ENCODE peak calls at places on chromosome 5, in ten cellular contexts. K is CD14-positive monocyte, N is GM20000, U is HL-60, G is heart right ventricle, X is endodermal cell, C is pancreas, E is prostate gland, P is mesothelial cell of epicardium, Q is fibroblast of the aortic adventitia. T is an unnamed sample.

GRCh38 chr5:1255081-1255561 is 29.9 kb downstream of the SLC6A18 start:
- DNase-seq in Q (no peak), K (no peak), C (no peak), N (no peak), X (no peak), G (no peak), U (no peak), P (no peak), E (no peak), T (no peak)

GRCh38 chr5:149035282-149035882 is 27.5 kb downstream of the SH3TC2 start:
- DNase-seq in U (peak), Q (peak), N (peak), C (peak), E (peak), X (peak), G (peak), P (peak), K (peak), T (peak)

GRCh38 chr5:90201923-90202322 is 207.6 kb downstream of the CETN3 start:
- DNase-seq in K (no peak), E (no peak), C (no peak), Q (no peak), N (no peak), P (no peak), X (no peak), U (no peak), G (no peak), T (no peak)

GRCh38 chr5:181160144-181160754 is 12.9 kb downstream of the OR2V2 start:
- DNase-seq in G (peak), U (no peak), E (no peak), P (no peak), C (no peak), Q (peak), X (peak), K (peak), N (peak), T (no peak)

GRCh38 chr5:76714771-76715483 is 999 bp upstream of the F2R start:
- DNase-seq in X (peak), G (peak), C (no peak), N (no peak), K (no peak), P (no peak), U (no peak), E (no peak), Q (no peak), T (no peak)

GRCh38 chr5:10172242-10172641 is 77.4 kb downstream of the ATPSCKMT start:
- DNase-seq in U (no peak), K (no peak), X (no peak), P (no peak), N (no peak), C (no peak), Q (no peak), E (no peak), G (no peak), T (no peak)

GRCh38 chr5:156326718-156327259 is at the start of gene SGCD:
- DNase-seq in U (no peak), K (no peak), Q (peak), N (no peak), C (peak), P (no peak), G (peak), E (no peak), X (peak), T (peak)

GRCh38 chr5:112636751-112637150 is 100.9 kb upstream of the APC start:
- DNase-seq in Q (peak), G (no peak), X (no peak), P (no peak), E (no peak), C (no peak), N (no peak), U (no peak), K (no peak), T (no peak)

GRCh38 chr5:34626036-34626435 is 30.1 kb upstream of the RAI14 start:
- DNase-seq in C (no peak), K (no peak), E (no peak), P (no peak), X (peak), G (no peak), Q (peak), N (no peak), U (no peak), T (no peak)

GRCh38 chr5:111742595-111742994 is 14.4 kb downstream of the NREP start:
- DNase-seq in P (no peak), K (no peak), U (no peak), G (no peak), Q (peak), X (no peak), E (no peak), N (no peak), C (no peak), T (no peak)

GRCh38 chr5:126124706-126125345 is 298.4 kb upstream of the GRAMD2B start:
- DNase-seq in E (no peak), P (no peak), C (no peak), Q (peak), G (no peak), X (no peak), U (no peak), N (no peak), K (no peak), T (no peak)

GRCh38 chr5:42854795-42855194 is 43.1 kb upstream of the SELENOP start:
- DNase-seq in K (no peak), P (no peak), N (no peak), G (no peak), E (no peak), C (no peak), U (no peak), Q (no peak), X (no peak), T (no peak)

GRCh38 chr5:123696948-123697347 is 185.0 kb downstream of the CSNK1G3 start:
- DNase-seq in E (peak), K (no peak), P (no peak), Q (peak), C (no peak), X (no peak), N (no peak), U (no peak), G (peak), T (no peak)

GRCh38 chr5:176748073-176748966 is 62.0 kb upstream of the UNC5A start:
- DNase-seq in K (no peak), P (no peak), E (no peak), U (no peak), G (no peak), X (peak), C (no peak), Q (no peak), N (no peak), T (no peak)

GRCh38 chr5:153953411-153953810 is 85.3 kb downstream of the FAM114A2 start:
- DNase-seq in U (no peak), C (no peak), K (no peak), G (no peak), P (no peak), N (no peak), Q (peak), X (no peak), E (no peak), T (no peak)

GRCh38 chr5:66722653-66723052 is 126.5 kb downstream of the MAST4 start:
- DNase-seq in P (no peak), E (no peak), K (no peak), N (no peak), C (no peak), X (no peak), Q (no peak), U (no peak), G (no peak), T (no peak)

GRCh38 chr5:127192836-127193341 is 97.7 kb upstream of the MEGF10 start:
- DNase-seq in G (no peak), K (no peak), C (no peak), Q (no peak), U (no peak), N (no peak), E (no peak), X (no peak), P (no peak), T (no peak)

GRCh38 chr5:6393596-6394194 is 15.3 kb upstream of the MED10 start:
- DNase-seq in P (no peak), N (peak), X (peak), Q (no peak), E (no peak), K (no peak), G (no peak), C (no peak), U (no peak), T (no peak)

GRCh38 chr5:79471556-79471955 is 42.4 kb downstream of the HOMER1 start:
- DNase-seq in Q (no peak), P (no peak), C (no peak), N (no peak), E (no peak), G (no peak), U (no peak), K (no peak), X (peak), T (no peak)

GRCh38 chr5:77262685-77263084 is 52.2 kb downstream of the PDE8B start:
- DNase-seq in P (no peak), Q (no peak), K (no peak), G (no peak), E (no peak), U (no peak), C (no peak), X (no peak), N (no peak), T (no peak)

GRCh38 chr5:111223790-111224560 is at the start of gene CAMK4:
- DNase-seq in U (no peak), P (peak), E (peak), Q (peak), G (peak), C (peak), N (peak), K (no peak), X (peak), T (peak)

GRCh38 chr5:35677878-35678277 is 60.2 kb downstream of the SPEF2 start:
- DNase-seq in Q (no peak), C (no peak), P (no peak), N (no peak), K (no peak), X (no peak), G (no peak), E (no peak), U (no peak), T (no peak)

GRCh38 chr5:54021413-54022155 is 288.8 kb downstream of the ARL15 start:
- DNase-seq in P (no peak), N (no peak), K (no peak), Q (peak), G (no peak), E (no peak), X (no peak), U (no peak), C (no peak), T (no peak)

GRCh38 chr5:52983731-52984620 is 5.2 kb upstream of the ITGA2 start:
- DNase-seq in E (no peak), K (no peak), N (no peak), P (no peak), G (no peak), U (no peak), Q (no peak), X (no peak), C (no peak), T (no peak)

GRCh38 chr5:39284552-39284951 is 65.2 kb upstream of the FYB1 start:
- DNase-seq in N (no peak), X (no peak), E (no peak), U (no peak), K (no peak), G (no peak), P (no peak), C (no peak), Q (no peak), T (no peak)

GRCh38 chr5:68269820-68270219 is 54.3 kb downstream of the PIK3R1 start:
- DNase-seq in Q (no peak), X (no peak), K (no peak), C (no peak), G (no peak), E (no peak), U (no peak), N (no peak), P (no peak), T (no peak)

GRCh38 chr5:147558826-147559225 is 49.0 kb upstream of the DPYSL3 start:
- DNase-seq in C (no peak), G (peak), X (peak), N (peak), Q (peak), E (peak), P (no peak), U (no peak), K (no peak), T (no peak)

GRCh38 chr5:40041452-40041851 is 616.7 kb upstream of the DAB2 start:
- DNase-seq in Q (no peak), P (no peak), G (no peak), K (no peak), E (no peak), X (no peak), N (no peak), U (no peak), C (no peak), T (no peak)

GRCh38 chr5:143219696-143220095 is 183.8 kb downstream of the NR3C1 start:
- DNase-seq in E (no peak), N (no peak), G (no peak), K (no peak), U (no peak), Q (peak), P (no peak), X (no peak), C (no peak), T (no peak)

GRCh38 chr5:34655354-34655991 is 655 bp upstream of the RAI14 start:
- DNase-seq in Q (peak), N (peak), C (peak), X (peak), U (no peak), E (peak), P (no peak), G (peak), K (no peak), T (no peak)

GRCh38 chr5:130514984-130515690 is 610.9 kb downstream of the CHSY3 start:
- DNase-seq in C (no peak), G (no peak), E (no peak), U (no peak), N (no peak), X (no peak), Q (peak), K (no peak), P (no peak), T (no peak)

GRCh38 chr5:73985145-73985544 is 359.1 kb downstream of the ARHGEF28 start:
- DNase-seq in G (no peak), P (no peak), E (no peak), U (no peak), N (no peak), Q (peak), K (no peak), X (no peak), C (no peak), T (no peak)

GRCh38 chr5:980941-981340 is 27.7 kb upstream of the NKD2 start:
- DNase-seq in E (peak), K (no peak), X (peak), U (no peak), N (no peak), C (no peak), P (no peak), G (peak), Q (peak), T (no peak)

GRCh38 chr5:15499528-15500325 is at the start of gene FBXL7:
- DNase-seq in P (peak), U (no peak), C (peak), G (peak), X (peak), Q (peak), N (peak), E (peak), K (no peak), T (peak)

GRCh38 chr5:74056789-74057164 is 430.8 kb downstream of the ARHGEF28 start:
- DNase-seq in N (peak), C (no peak), Q (peak), G (no peak), K (no peak), E (peak), U (no peak), P (no peak), X (peak), T (no peak)

GRCh38 chr5:127683006-127683405 is 20.2 kb upstream of the CCDC192 start:
- DNase-seq in C (no peak), E (no peak), G (peak), N (no peak), U (no peak), Q (peak), X (no peak), K (no peak), P (no peak), T (no peak)

GRCh38 chr5:102794677-102795331 is 39.7 kb downstream of the PAM start:
- DNase-seq in G (no peak), K (no peak), N (no peak), P (no peak), Q (no peak), E (no peak), X (peak), U (no peak), C (no peak), T (no peak)

GRCh38 chr5:102794047-102794446 is 38.9 kb downstream of the PAM start:
- DNase-seq in E (no peak), P (no peak), C (no peak), X (no peak), U (no peak), N (no peak), K (no peak), Q (no peak), G (no peak), T (no peak)

GRCh38 chr5:102789469-102789868 is 34.4 kb downstream of the PAM start:
- DNase-seq in K (no peak), P (no peak), C (no peak), G (no peak), U (no peak), E (no peak), X (no peak), Q (no peak), N (no peak), T (no peak)

GRCh38 chr5:102795546-102795945 is 40.4 kb downstream of the PAM start:
- DNase-seq in G (no peak), N (no peak), C (no peak), U (no peak), X (no peak), E (no peak), K (no peak), Q (no peak), P (no peak), T (no peak)

GRCh38 chr5:102792705-102793104 is 37.6 kb downstream of the PAM start:
- DNase-seq in N (no peak), C (no peak), Q (no peak), X (no peak), E (no peak), U (no peak), K (no peak), P (no peak), G (no peak), T (no peak)
- TF ChIP-seq CTCF in N (no peak), C (no peak), Q (peak), X (peak), E (no peak), U (no peak), K (peak), P (no peak), G (peak), T (no peak)

DNA sequence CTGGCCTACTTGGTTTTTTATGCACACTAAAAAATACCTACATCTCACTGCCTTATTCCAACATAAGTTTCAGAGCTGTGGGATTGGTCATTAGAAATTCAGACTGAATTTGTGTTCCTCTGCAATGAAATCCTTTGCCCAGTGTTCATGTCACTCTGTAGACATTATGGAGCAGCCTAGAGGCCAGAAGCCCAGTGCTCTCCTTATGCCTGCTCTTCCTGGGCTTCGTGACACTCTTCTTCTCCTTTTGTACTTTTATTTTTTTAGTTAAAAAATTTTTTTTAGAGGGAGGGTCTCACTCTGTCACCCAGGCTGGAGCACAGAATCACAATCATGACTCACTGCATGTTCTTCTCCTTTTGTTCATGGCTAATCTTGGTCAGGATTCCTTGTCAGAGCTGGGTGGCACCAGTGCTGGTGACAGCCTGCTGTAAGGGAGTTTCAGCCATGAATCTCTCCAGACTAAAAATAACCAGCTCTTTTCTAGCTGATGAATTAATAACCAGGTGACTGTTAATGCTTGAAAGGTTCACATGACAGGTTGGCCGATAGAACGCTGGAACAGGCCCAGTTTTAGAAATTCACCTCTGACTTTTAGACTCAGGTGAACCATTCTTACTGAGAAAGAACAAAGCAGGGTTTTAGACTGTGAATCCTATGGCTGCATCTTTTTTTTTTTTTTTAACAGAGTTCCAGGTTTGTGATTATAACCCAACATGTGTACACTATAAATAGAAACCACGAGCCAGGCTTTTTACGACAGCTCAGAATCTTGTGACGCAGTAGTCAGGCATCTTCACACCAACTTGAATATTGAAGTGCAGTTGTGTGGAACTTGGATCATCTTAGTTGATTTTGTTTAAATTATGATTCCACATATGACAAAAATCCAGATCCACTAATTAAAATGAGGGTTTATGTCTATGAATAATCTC is 34.0 kb upstream of the C5orf47 start:
- DNase-seq in N (no peak), C (no peak), K (no peak), X (no peak), P (no peak), E (no peak), Q (peak), U (no peak), G (peak), T (no peak)
- TF ChIP-seq CTCF in N (no peak), C (no peak), K (no peak), X (no peak), P (no peak), E (no peak), Q (no peak), U (no peak), G (no peak), T (no peak)

GRCh38 chr5:179825655-179826182 is 5.0 kb downstream of the SQSTM1 start:
- DNase-seq in Q (peak), U (no peak), N (no peak), G (peak), P (no peak), X (no peak), K (no peak), C (no peak), E (no peak), T (no peak)
- TF ChIP-seq CTCF in Q (no peak), U (no peak), N (no peak), G (no peak), P (no peak), X (no peak), K (no peak), C (no peak), E (no peak), T (no peak)

DNA sequence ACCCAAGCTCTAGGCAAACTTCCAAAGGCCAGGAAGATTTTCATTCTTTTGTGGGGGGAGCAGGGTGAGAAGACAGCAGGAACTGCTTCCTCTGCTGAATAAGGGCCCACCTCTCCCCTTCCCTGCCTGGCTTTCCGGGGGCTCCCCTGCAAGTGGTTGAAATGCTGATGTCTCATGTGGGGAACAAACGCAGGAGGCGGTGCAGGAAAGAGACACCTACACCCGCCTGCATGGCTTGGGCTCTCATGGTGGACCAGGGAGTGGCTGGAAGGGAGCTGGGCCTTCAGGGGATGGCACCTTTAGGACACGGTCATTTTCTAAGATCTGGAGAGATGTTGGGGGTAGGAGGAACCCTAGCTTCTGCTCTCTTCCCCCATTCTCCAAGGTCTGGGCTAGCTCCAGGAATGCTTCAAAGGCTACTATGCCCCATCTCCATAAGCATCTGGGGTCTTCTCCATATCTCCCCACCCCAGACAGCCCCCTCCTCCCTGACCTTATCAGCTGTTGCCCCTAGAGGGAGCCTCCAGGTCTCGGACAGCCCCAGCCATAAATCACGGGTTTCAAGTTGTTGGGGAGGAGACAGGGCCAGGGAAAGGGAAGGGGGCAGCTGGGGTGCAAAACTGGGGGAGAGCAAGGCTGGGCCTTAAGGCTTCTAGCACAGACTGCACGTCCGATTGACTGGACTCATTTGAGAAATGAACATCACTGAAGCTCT is 76.6 kb downstream of the PSD2 start:
- DNase-seq in K (no peak), E (no peak), X (peak), G (no peak), P (no peak), U (no peak), N (no peak), Q (no peak), C (no peak), T (no peak)
- TF ChIP-seq CTCF in K (no peak), E (no peak), X (peak), G (no peak), P (no peak), U (no peak), N (no peak), Q (no peak), C (no peak), T (no peak)

GRCh38 chr5:141362719-141363118 is 1.2 kb upstream of the PCDHGA5 start:
- DNase-seq in X (no peak), E (no peak), U (no peak), K (no peak), G (no peak), P (no peak), N (no peak), C (no peak), Q (no peak), T (no peak)

GRCh38 chr5:141360685-141361084 is 891 bp downstream of the PCDHGB2 start:
- DNase-seq in N (no peak), X (no peak), C (no peak), U (no peak), Q (no peak), G (no peak), E (no peak), P (no peak), K (no peak), T (no peak)

GRCh38 chr5:141356133-141356532 is 1.3 kb downstream of the PCDHGA4 start:
- DNase-seq in K (no peak), N (no peak), G (no peak), Q (no peak), U (no peak), X (no peak), P (no peak), C (no peak), E (no peak), T (no peak)

GRCh38 chr5:141356950-141357349 is 2.1 kb downstream of the PCDHGA4 start:
- DNase-seq in Q (no peak), N (no peak), U (no peak), G (no peak), C (no peak), E (no peak), X (no peak), P (no peak), K (no peak), T (no peak)

GRCh38 chr5:141359790-141360426 is at the start of gene PCDHGB2:
- DNase-seq in X (peak), C (no peak), E (no peak), Q (peak), U (no peak), N (peak), K (no peak), P (no peak), G (no peak), T (no peak)
- TF ChIP-seq CTCF in X (peak), C (no peak), E (no peak), Q (peak), U (no peak), N (no peak), K (peak), P (no peak), G (peak), T (peak)

T was measured in lower lobe of right lung.